ENCODE peak calls at places on chromosomes 12 and 14, in eight cellular contexts. One of them, this sample, is unnamed.
A peak's percentile ranks its signal among the peaks of the same experiment; 100 is the strongest.

GRCh38 chr12:9651265-9651729 is 18.2 kb upstream of the CLEC2D start:
- DNase-seq in retina: no peak
- DNase-seq in activated naive CD8-positive, alpha-beta T cell treated with anti-CD3 and anti-CD28 coated beads for 36 hours: peak; percentile 69
- DNase-seq in midbrain: no peak
- DNase-seq in adrenal gland: no peak
- DNase-seq in bronchial epithelial cell: peak; percentile 58
- DNase-seq in heart right ventricle: no peak
- DNase-seq in AG04449: peak; percentile 46
- DNase-seq in this sample: no peak

GRCh38 chr14:58813745-58814144 is 176.0 kb downstream of the DACT1 start:
- DNase-seq in bronchial epithelial cell: no peak
- DNase-seq in retina: no peak
- DNase-seq in activated naive CD8-positive, alpha-beta T cell treated with anti-CD3 and anti-CD28 coated beads for 36 hours: no peak
- DNase-seq in midbrain: no peak
- DNase-seq in AG04449: no peak
- DNase-seq in adrenal gland: no peak
- DNase-seq in heart right ventricle: no peak
- DNase-seq in this sample: no peak

GRCh38 chr12:48285751-48286650 is 64.7 kb downstream of the ZNF641 start:
- DNase-seq in bronchial epithelial cell: no peak
- DNase-seq in AG04449: no peak
- DNase-seq in retina: no peak
- DNase-seq in heart right ventricle: no peak
- DNase-seq in midbrain: no peak
- DNase-seq in activated naive CD8-positive, alpha-beta T cell treated with anti-CD3 and anti-CD28 coated beads for 36 hours: peak; percentile 21
- DNase-seq in adrenal gland: no peak
- DNase-seq in this sample: no peak

GRCh38 chr14:55414551-55414950 is 2.9 kb upstream of the ATG14 start:
- DNase-seq in activated naive CD8-positive, alpha-beta T cell treated with anti-CD3 and anti-CD28 coated beads for 36 hours: no peak
- DNase-seq in heart right ventricle: no peak
- DNase-seq in bronchial epithelial cell: no peak
- DNase-seq in midbrain: no peak
- DNase-seq in retina: no peak
- DNase-seq in AG04449: no peak
- DNase-seq in adrenal gland: no peak
- DNase-seq in this sample: no peak

GRCh38 chr14:52522033-52522432 is 30.3 kb downstream of the TXNDC16 start:
- DNase-seq in AG04449: no peak
- DNase-seq in midbrain: no peak
- DNase-seq in activated naive CD8-positive, alpha-beta T cell treated with anti-CD3 and anti-CD28 coated beads for 36 hours: no peak
- DNase-seq in adrenal gland: no peak
- DNase-seq in heart right ventricle: no peak
- DNase-seq in retina: no peak
- DNase-seq in bronchial epithelial cell: no peak
- DNase-seq in this sample: no peak

GRCh38 chr14:90616881-90617280 is 199.3 kb downstream of the TTC7B start:
- DNase-seq in activated naive CD8-positive, alpha-beta T cell treated with anti-CD3 and anti-CD28 coated beads for 36 hours: no peak
- DNase-seq in AG04449: no peak
- DNase-seq in bronchial epithelial cell: no peak
- DNase-seq in midbrain: no peak
- DNase-seq in heart right ventricle: no peak
- DNase-seq in adrenal gland: no peak
- DNase-seq in retina: no peak
- DNase-seq in this sample: no peak

GRCh38 chr14:91940209-91940608 is 7.3 kb downstream of the FBLN5 start:
- DNase-seq in activated naive CD8-positive, alpha-beta T cell treated with anti-CD3 and anti-CD28 coated beads for 36 hours: no peak
- DNase-seq in AG04449: no peak
- DNase-seq in heart right ventricle: no peak
- DNase-seq in adrenal gland: no peak
- DNase-seq in bronchial epithelial cell: no peak
- DNase-seq in midbrain: no peak
- DNase-seq in retina: no peak
- DNase-seq in this sample: no peak

GRCh38 chr14:93430889-93431670 is at the start of gene UNC79:
- DNase-seq in AG04449: no peak
- DNase-seq in activated naive CD8-positive, alpha-beta T cell treated with anti-CD3 and anti-CD28 coated beads for 36 hours: no peak
- DNase-seq in retina: peak; percentile 78
- DNase-seq in bronchial epithelial cell: no peak
- DNase-seq in adrenal gland: peak; percentile 22
- DNase-seq in heart right ventricle: peak; percentile 9
- DNase-seq in midbrain: peak; percentile 84
- DNase-seq in this sample: peak; percentile 89

GRCh38 chr12:48601013-48601756 is 31.3 kb upstream of the LALBA start:
- DNase-seq in adrenal gland: no peak
- DNase-seq in activated naive CD8-positive, alpha-beta T cell treated with anti-CD3 and anti-CD28 coated beads for 36 hours: no peak
- DNase-seq in heart right ventricle: no peak
- DNase-seq in AG04449: peak; percentile 2
- DNase-seq in midbrain: no peak
- DNase-seq in retina: peak; percentile 1
- DNase-seq in bronchial epithelial cell: peak; percentile 28
- DNase-seq in this sample: no peak

This sample was measured in BE2C.